ENCODE peak calls at places on chromosomes 12 and 14, in four cellular contexts. One of them, this sample, is unnamed.

GRCh38 chr12:52210186-52210924 is 18.5 kb upstream of the KRT80 start:
- DNase-seq in IMR-90: peak; percentile 56
- DNase-seq in endothelial cell of umbilical vein: no peak
- DNase-seq in K562: no peak
- DNase-seq in this sample: peak; percentile 84

GRCh38 chr12:76310110-76310509 is 38.1 kb downstream of the BBS10 start:
- DNase-seq in IMR-90: peak; percentile 54
- DNase-seq in endothelial cell of umbilical vein: no peak
- DNase-seq in K562: no peak
- DNase-seq in this sample: no peak

GRCh38 chr12:100908501-100908900 is 113.9 kb downstream of the ANO4 start:
- DNase-seq in IMR-90: peak; percentile 88
- DNase-seq in endothelial cell of umbilical vein: no peak
- DNase-seq in K562: no peak
- DNase-seq in this sample: peak; percentile 17

GRCh38 chr12:46562625-46563228 is 190.2 kb upstream of the SLC38A2 start:
- DNase-seq in IMR-90: peak; percentile 76
- DNase-seq in endothelial cell of umbilical vein: peak; percentile 94
- DNase-seq in K562: no peak
- DNase-seq in this sample: no peak

GRCh38 chr14:102344485-102344884 is 18.2 kb downstream of the CINP start:
- DNase-seq in IMR-90: no peak
- DNase-seq in endothelial cell of umbilical vein: no peak
- DNase-seq in K562: no peak
- DNase-seq in this sample: no peak

GRCh38 chr14:20848316-20848954 is 42.8 kb upstream of the RNASE3 start:
- DNase-seq in IMR-90: peak; percentile 19
- DNase-seq in endothelial cell of umbilical vein: no peak
- DNase-seq in K562: no peak
- DNase-seq in this sample: no peak

GRCh38 chr12:53096089-53096741 is 1.3 kb upstream of the IGFBP6 start:
- DNase-seq in IMR-90: peak; percentile 65
- DNase-seq in endothelial cell of umbilical vein: no peak
- DNase-seq in K562: no peak
- DNase-seq in this sample: no peak

GRCh38 chr12:100399095-100399494 is 42.2 kb downstream of the SLC17A8 start:
- DNase-seq in IMR-90: no peak
- DNase-seq in endothelial cell of umbilical vein: no peak
- DNase-seq in K562: no peak
- DNase-seq in this sample: no peak

GRCh38 chr12:47988073-47989022 is 15.9 kb downstream of the COL2A1 start:
- DNase-seq in IMR-90: peak; percentile 33
- DNase-seq in endothelial cell of umbilical vein: no peak
- DNase-seq in K562: no peak
- DNase-seq in this sample: no peak

GRCh38 chr14:46344327-46344937 is 307.1 kb downstream of the RPL10L start:
- DNase-seq in IMR-90: no peak
- DNase-seq in endothelial cell of umbilical vein: peak; percentile 60
- DNase-seq in K562: no peak
- DNase-seq in this sample: no peak

GRCh38 chr12:118750666-118751065 is 230.7 kb upstream of the SRRM4 start:
- DNase-seq in IMR-90: no peak
- DNase-seq in endothelial cell of umbilical vein: no peak
- DNase-seq in K562: no peak
- DNase-seq in this sample: no peak

GRCh38 chr12:26277511-26278246 is 82.3 kb downstream of the SSPN start:
- DNase-seq in IMR-90: no peak
- DNase-seq in endothelial cell of umbilical vein: no peak
- DNase-seq in K562: no peak
- DNase-seq in this sample: no peak

GRCh38 chr12:89762498-89763170 is 54.0 kb upstream of the ATP2B1 start:
- DNase-seq in IMR-90: no peak
- DNase-seq in endothelial cell of umbilical vein: no peak
- DNase-seq in K562: no peak
- DNase-seq in this sample: no peak

GRCh38 chr14:77439861-77440260 is 16.5 kb upstream of the NOXRED1 start:
- DNase-seq in IMR-90: no peak
- DNase-seq in endothelial cell of umbilical vein: no peak
- DNase-seq in K562: no peak
- DNase-seq in this sample: no peak

GRCh38 chr12:51926718-51927117 is 19.4 kb downstream of the ACVRL1 start:
- DNase-seq in IMR-90: peak; percentile 42
- DNase-seq in endothelial cell of umbilical vein: peak; percentile 88
- DNase-seq in K562: peak; percentile 59
- DNase-seq in this sample: no peak

GRCh38 chr12:75840994-75841355 is 190.6 kb downstream of the PHLDA1 start:
- DNase-seq in IMR-90: no peak
- DNase-seq in endothelial cell of umbilical vein: no peak
- DNase-seq in K562: no peak
- DNase-seq in this sample: no peak

GRCh38 chr12:22283508-22283907 is 51.0 kb downstream of the ST8SIA1 start:
- DNase-seq in IMR-90: no peak
- DNase-seq in endothelial cell of umbilical vein: no peak
- DNase-seq in K562: no peak
- DNase-seq in this sample: no peak

GRCh38 chr12:6367065-6367968 is 8.0 kb downstream of the SCNN1A start:
- DNase-seq in IMR-90: peak; percentile 28
- DNase-seq in endothelial cell of umbilical vein: peak; percentile 67
- DNase-seq in K562: no peak
- DNase-seq in this sample: no peak

GRCh38 chr12:90816353-90817089 is 138.5 kb downstream of the CCER1 start:
- DNase-seq in IMR-90: peak; percentile 17
- DNase-seq in endothelial cell of umbilical vein: peak; percentile 91
- DNase-seq in K562: no peak
- DNase-seq in this sample: no peak

GRCh38 chr12:31259136-31259881 is 66.6 kb downstream of the SINHCAF start:
- DNase-seq in IMR-90: no peak
- DNase-seq in endothelial cell of umbilical vein: no peak
- DNase-seq in K562: no peak
- DNase-seq in this sample: no peak

GRCh38 chr12:1594045-1594294 is 411 bp downstream of the FBXL14 start:
- DNase-seq in IMR-90: no peak
- DNase-seq in endothelial cell of umbilical vein: no peak
- DNase-seq in K562: no peak
- DNase-seq in this sample: no peak

GRCh38 chr14:54548491-54548890 is 18.4 kb upstream of the SAMD4A start:
- DNase-seq in IMR-90: no peak
- DNase-seq in endothelial cell of umbilical vein: no peak
- DNase-seq in K562: no peak
- DNase-seq in this sample: no peak

GRCh38 chr12:91009319-91009950 is 4.7 kb upstream of the EPYC start:
- DNase-seq in IMR-90: peak; percentile 41
- DNase-seq in endothelial cell of umbilical vein: peak; percentile 77
- DNase-seq in K562: no peak
- DNase-seq in this sample: no peak

GRCh38 chr12:12624479-12625120 is 12.9 kb downstream of the CREBL2 start:
- DNase-seq in IMR-90: no peak
- DNase-seq in endothelial cell of umbilical vein: no peak
- DNase-seq in K562: no peak
- DNase-seq in this sample: no peak

GRCh38 chr12:107402041-107403022 is 283.3 kb upstream of the PWP1 start:
- DNase-seq in IMR-90: peak; percentile 62
- DNase-seq in endothelial cell of umbilical vein: peak; percentile 47
- DNase-seq in K562: peak; percentile 47
- DNase-seq in this sample: peak; percentile 49

GRCh38 chr14:90815817-90816662 is at the start of gene TTC7B:
- DNase-seq in IMR-90: peak; percentile 24
- DNase-seq in endothelial cell of umbilical vein: no peak
- DNase-seq in K562: peak; percentile 81
- DNase-seq in this sample: no peak

GRCh38 chr12:98727196-98727595 is 82.1 kb downstream of the APAF1 start:
- DNase-seq in IMR-90: no peak
- DNase-seq in endothelial cell of umbilical vein: no peak
- DNase-seq in K562: no peak
- DNase-seq in this sample: no peak

GRCh38 chr14:69876221-69876847 is 2.9 kb upstream of the SMOC1 start:
- DNase-seq in IMR-90: no peak
- DNase-seq in endothelial cell of umbilical vein: no peak
- DNase-seq in K562: no peak
- DNase-seq in this sample: no peak

GRCh38 chr12:132610051-132610759 is at the start of gene LRCOL1:
- DNase-seq in IMR-90: peak; percentile 90
- DNase-seq in endothelial cell of umbilical vein: peak; percentile 55
- DNase-seq in K562: no peak
- DNase-seq in this sample: no peak

GRCh38 chr14:61527325-61528100 is 167.8 kb upstream of the HIF1A start:
- DNase-seq in IMR-90: peak; percentile 91
- DNase-seq in endothelial cell of umbilical vein: peak; percentile 71
- DNase-seq in K562: peak; percentile 8
- DNase-seq in this sample: no peak

GRCh38 chr14:37116933-37117844 is 55.2 kb downstream of the SLC25A21 start:
- DNase-seq in IMR-90: peak; percentile 60
- DNase-seq in endothelial cell of umbilical vein: peak; percentile 79
- DNase-seq in K562: no peak
- DNase-seq in this sample: no peak

GRCh38 chr12:24738436-24738835 is 210.5 kb downstream of the BCAT1 start:
- DNase-seq in IMR-90: peak; percentile 40
- DNase-seq in endothelial cell of umbilical vein: no peak
- DNase-seq in K562: no peak
- DNase-seq in this sample: no peak
- H3K9me1 ChIP-seq in IMR-90: no peaks in the 10 kb centered on the region
- H3K9me1 ChIP-seq in endothelial cell of umbilical vein: no peaks in the 10 kb centered on the region
- H3K9me1 ChIP-seq in K562: no peaks in the 10 kb centered on the region
- H3K9me1 ChIP-seq in this sample: no peaks in the 10 kb centered on the region

DNA sequence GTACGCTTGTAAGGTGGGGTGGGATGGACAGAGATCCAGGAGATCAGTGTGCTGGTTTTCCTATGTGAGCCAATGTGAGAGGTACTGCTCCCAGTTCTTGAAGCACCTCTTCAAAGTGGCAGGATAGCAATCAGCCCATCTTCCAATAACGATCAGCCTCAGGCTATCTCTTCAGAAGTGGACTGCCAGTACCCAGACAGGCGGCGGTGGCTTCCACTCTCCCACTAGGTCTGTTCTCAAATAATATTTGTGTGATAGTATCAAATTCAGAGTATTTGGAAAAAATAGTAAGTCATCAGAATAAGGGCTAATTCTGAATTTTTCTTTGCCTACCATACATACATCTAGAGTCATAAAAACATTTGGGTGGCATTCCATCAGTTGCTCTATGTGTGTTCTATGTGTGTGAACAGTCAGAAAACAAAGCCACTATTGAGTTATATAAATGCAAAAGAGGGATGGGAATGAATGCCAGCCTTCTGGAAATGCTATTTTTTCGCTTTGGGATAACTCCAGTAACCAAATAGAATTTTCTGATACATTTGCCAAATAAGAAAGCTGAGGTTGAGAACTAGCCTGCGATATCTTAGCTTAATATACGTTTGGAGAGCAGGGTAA is 237.2 kb upstream of the RGS6 start:
- DNase-seq in IMR-90: no peak
- DNase-seq in endothelial cell of umbilical vein: no peak
- DNase-seq in K562: no peak
- DNase-seq in this sample: no peak
- H3K4me3 ChIP-seq in IMR-90: no peak overlapping the region
- H3K4me3 ChIP-seq in endothelial cell of umbilical vein: no peak overlapping the region
- H3K4me3 ChIP-seq in K562: no peak overlapping the region
- H3K4me3 ChIP-seq in this sample: no peak overlapping the region

GRCh38 chr14:98752660-98753059 is 519.3 kb downstream of the BCL11B start:
- DNase-seq in IMR-90: no peak
- DNase-seq in endothelial cell of umbilical vein: no peak
- DNase-seq in K562: no peak
- DNase-seq in this sample: no peak
- H3K9me1 ChIP-seq in IMR-90: no peaks in the 10 kb centered on the region
- H3K9me1 ChIP-seq in endothelial cell of umbilical vein: no peaks in the 10 kb centered on the region
- H3K9me1 ChIP-seq in K562: no peaks in the 10 kb centered on the region
- H3K9me1 ChIP-seq in this sample: no peaks in the 10 kb centered on the region

DNA sequence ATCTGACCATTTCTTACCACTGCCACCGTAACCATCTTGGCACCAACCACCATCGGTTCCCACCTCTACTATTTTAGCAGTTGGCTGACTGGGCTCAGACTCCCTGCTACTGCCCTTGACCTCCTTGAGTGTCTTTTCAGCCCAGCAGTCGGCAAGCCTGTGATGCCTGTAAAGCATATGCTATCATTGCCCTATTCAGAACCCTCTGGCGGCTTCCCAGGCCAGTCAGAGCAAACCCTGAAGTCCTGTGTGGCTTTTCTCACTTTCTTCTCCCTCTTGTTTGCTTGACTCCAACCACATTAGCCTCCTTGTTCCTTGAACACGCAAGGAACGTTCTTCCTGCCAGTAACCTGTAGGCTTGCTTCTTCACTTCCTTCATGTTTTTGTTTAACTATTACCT is 6.2 kb downstream of the IRAK3 start:
- DNase-seq in IMR-90: no peak
- DNase-seq in endothelial cell of umbilical vein: no peak
- DNase-seq in K562: no peak
- DNase-seq in this sample: no peak
- H3K4me3 ChIP-seq in IMR-90: no peak overlapping the region
- H3K4me3 ChIP-seq in endothelial cell of umbilical vein: no peak overlapping the region
- H3K4me3 ChIP-seq in K562: no peak overlapping the region
- H3K4me3 ChIP-seq in this sample: no peak overlapping the region

DNA sequence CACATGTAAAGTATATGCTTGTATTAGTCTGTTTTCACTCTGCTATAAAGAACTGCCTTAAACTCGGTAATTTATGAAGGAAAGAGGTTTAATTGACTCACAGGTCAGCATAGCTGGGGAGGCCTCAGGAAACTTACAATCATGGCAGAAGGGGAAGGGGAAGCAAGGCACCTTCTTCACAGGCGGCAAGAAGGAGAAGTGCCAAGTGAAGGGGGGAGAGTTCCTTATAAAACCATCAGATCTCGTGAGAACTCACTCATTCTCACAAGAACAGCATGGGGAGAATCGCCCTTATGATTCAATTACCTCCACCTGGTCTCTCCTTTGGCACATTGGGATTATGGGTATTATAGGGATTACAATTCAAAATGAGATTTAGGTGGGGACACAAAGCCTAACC is 229.5 kb upstream of the PLXNC1 start:
- DNase-seq in IMR-90: no peak
- DNase-seq in endothelial cell of umbilical vein: no peak
- DNase-seq in K562: no peak
- DNase-seq in this sample: no peak
- H3K9me1 ChIP-seq in IMR-90: peaks cover 13% of the 10 kb centered on the region
- H3K9me1 ChIP-seq in endothelial cell of umbilical vein: no peaks in the 10 kb centered on the region
- H3K9me1 ChIP-seq in K562: no peaks in the 10 kb centered on the region
- H3K9me1 ChIP-seq in this sample: no peaks in the 10 kb centered on the region

This sample was measured in keratinocyte.